ENCODE peak calls at places on chromosomes 16 and 17, in six cellular contexts. R is AG04450, U is LoVo, A is Daoy, B is right cardiac atrium, H is astrocyte of the spinal cord. M is an unnamed sample.
A peak's percentile ranks its signal among the peaks of the same experiment; 100 is the strongest.

GRCh38 chr17:2266045-2266864 is 37.3 kb downstream of the SMG6 start:
- DNase-seq in R (no peak), U (no peak), A (no peak), B (no peak), H (no peak), M (no peak)

GRCh38 chr16:66365588-66365987 is 903 bp upstream of the CDH5 start:
- DNase-seq in R (no peak), U (no peak), A (peak; percentile 32), B (peak; percentile 88), H (peak; percentile 50), M (peak; percentile 45)

GRCh38 chr17:78399028-78399692 is 20.7 kb downstream of the PGS1 start:
- DNase-seq in R (no peak), U (no peak), A (no peak), B (peak; percentile 37), H (no peak), M (no peak)

GRCh38 chr17:16973760-16974540 is 2.0 kb upstream of the TNFRSF13B start:
- DNase-seq in R (no peak), U (no peak), A (no peak), B (no peak), H (no peak), M (no peak)

GRCh38 chr17:62900096-62900495 is 65.9 kb upstream of the TANC2 start:
- DNase-seq in R (no peak), U (no peak), A (no peak), B (no peak), H (no peak), M (no peak)

GRCh38 chr16:28538733-28539596 is at the start of gene NUPR1:
- DNase-seq in R (peak; percentile 97), U (peak; percentile 80), A (peak; percentile 87), B (peak; percentile 96), H (peak; percentile 91), M (peak; percentile 99)

GRCh38 chr16:57964157-57964700 is 6.7 kb downstream of the CNGB1 start:
- DNase-seq in R (no peak), U (no peak), A (no peak), B (no peak), H (no peak), M (no peak)

GRCh38 chr17:7882068-7882467 is 6.5 kb upstream of the CHD3 start:
- DNase-seq in R (no peak), U (no peak), A (no peak), B (no peak), H (no peak), M (no peak)

GRCh38 chr17:80365983-80366382 is 49.0 kb upstream of the ENDOV start:
- DNase-seq in R (no peak), U (no peak), A (no peak), B (no peak), H (no peak), M (no peak)

GRCh38 chr16:56625943-56626654 is 518 bp downstream of the MT1E start:
- DNase-seq in R (no peak), U (no peak), A (peak; percentile 32), B (peak; percentile 90), H (peak; percentile 86), M (no peak)

GRCh38 chr16:88352261-88353200 is 30.2 kb upstream of the ZNF469 start:
- DNase-seq in R (no peak), U (no peak), A (no peak), B (no peak), H (no peak), M (peak; percentile 9)

GRCh38 chr17:27502526-27503324 is 46.5 kb downstream of the KSR1 start:
- DNase-seq in R (peak; percentile 85), U (no peak), A (peak; percentile 52), B (peak; percentile 73), H (peak; percentile 80), M (no peak)

GRCh38 chr17:74454197-74455024 is 12.0 kb upstream of the CD300A start:
- DNase-seq in R (peak; percentile 4), U (no peak), A (peak; percentile 92), B (peak; percentile 98), H (no peak), M (peak; percentile 87)

GRCh38 chr16:23424292-23424958 is 28.6 kb downstream of the COG7 start:
- DNase-seq in R (no peak), U (peak; percentile 42), A (peak; percentile 41), B (no peak), H (no peak), M (peak; percentile 92)

GRCh38 chr17:27105636-27106035 is 188.3 kb upstream of the WSB1 start:
- DNase-seq in R (no peak), U (no peak), A (no peak), B (no peak), H (no peak), M (no peak)

GRCh38 chr16:20380782-20381181 is 23.8 kb downstream of the PDILT start:
- DNase-seq in R (no peak), U (no peak), A (no peak), B (no peak), H (no peak), M (no peak)

GRCh38 chr16:1895068-1895467 is 23.1 kb upstream of the MEIOB start:
- DNase-seq in R (no peak), U (no peak), A (no peak), B (no peak), H (no peak), M (no peak)

GRCh38 chr16:28495795-28496749 is 1.6 kb downstream of the APOBR start:
- DNase-seq in R (no peak), U (no peak), A (no peak), B (no peak), H (no peak), M (no peak)

GRCh38 chr17:82184761-82185160 is 27.9 kb downstream of the CCDC57 start:
- DNase-seq in R (no peak), U (no peak), A (no peak), B (no peak), H (no peak), M (no peak)

GRCh38 chr17:63519972-63520882 is 2.9 kb upstream of the KCNH6 start:
- DNase-seq in R (no peak), U (peak; percentile 22), A (no peak), B (peak; percentile 46), H (no peak), M (no peak)

GRCh38 chr17:83000738-83001137 is 78.7 kb upstream of the METRNL start:
- DNase-seq in R (no peak), U (no peak), A (no peak), B (no peak), H (no peak), M (no peak)

GRCh38 chr17:11618861-11619566 is 20.7 kb downstream of the DNAH9 start:
- DNase-seq in R (no peak), U (peak; percentile 85), A (peak; percentile 86), B (no peak), H (no peak), M (peak; percentile 21)

GRCh38 chr16:906296-906695 is 64.5 kb downstream of the LMF1 start:
- DNase-seq in R (no peak), U (no peak), A (no peak), B (no peak), H (no peak), M (no peak)

GRCh38 chr17:56593073-56593740 is at the start of gene NOG:
- DNase-seq in R (no peak), U (peak; percentile 23), A (peak; percentile 63), B (peak; percentile 80), H (peak; percentile 63), M (peak; percentile 52)

GRCh38 chr17:48125829-48126612 is 18.5 kb downstream of the SNX11 start:
- DNase-seq in R (no peak), U (no peak), A (no peak), B (no peak), H (no peak), M (no peak)

M was measured in MCF 10A.